ENCODE peak calls at places on chromosomes 2 and 18, in eight cellular contexts. Q is AG04449, T is lower lobe of right lung, V is mucosa of descending colon, J is WERI-Rb-1, Y is suprapubic skin, P is fibroblast of pulmonary artery, D is brain microvascular endothelial cell. W is an unnamed sample.

GRCh38 chr2:43950383-43951008 is 45.3 kb downstream of the LRPPRC start:
- DNase-seq in Q (no peak), T (no peak), V (no peak), J (no peak), Y (no peak), P (peak; percentile 61), D (peak; percentile 9), W (peak; percentile 63)

GRCh38 chr2:28652217-28652616 is 99.4 kb upstream of the PPP1CB start:
- DNase-seq in Q (no peak), T (no peak), V (no peak), J (no peak), Y (no peak), P (no peak), D (no peak), W (no peak)

GRCh38 chr18:58911241-58911640 is 46.6 kb downstream of the ZNF532 start:
- DNase-seq in Q (no peak), T (no peak), V (no peak), J (peak; percentile 87), Y (no peak), P (no peak), D (no peak), W (peak; percentile 83)

GRCh38 chr2:202158796-202159195 is 79.6 kb downstream of the SUMO1 start:
- DNase-seq in Q (no peak), T (no peak), V (no peak), J (peak; percentile 45), Y (no peak), P (peak; percentile 46), D (no peak), W (no peak)

GRCh38 chr18:8856769-8857393 is 151.5 kb downstream of the MTCL1 start:
- DNase-seq in Q (no peak), T (no peak), V (no peak), J (no peak), Y (no peak), P (no peak), D (no peak), W (no peak)

GRCh38 chr2:213834331-213834730 is 550.1 kb downstream of the SPAG16 start:
- DNase-seq in Q (peak; percentile 28), T (no peak), V (no peak), J (no peak), Y (no peak), P (peak; percentile 36), D (peak; percentile 58), W (peak; percentile 80)

GRCh38 chr18:26549486-26550435 is 1.4 kb upstream of the KCTD1 start:
- DNase-seq in Q (no peak), T (peak; percentile 70), V (peak; percentile 83), J (peak; percentile 62), Y (peak; percentile 82), P (peak; percentile 68), D (no peak), W (peak; percentile 71)

GRCh38 chr2:230666885-230667712 is 45.5 kb upstream of the CAB39 start:
- DNase-seq in Q (no peak), T (no peak), V (no peak), J (no peak), Y (no peak), P (peak; percentile 51), D (peak; percentile 16), W (peak; percentile 13)

GRCh38 chr2:96505231-96505889 is at the start of gene NEURL3:
- DNase-seq in Q (peak; percentile 9), T (no peak), V (peak; percentile 61), J (no peak), Y (no peak), P (peak; percentile 54), D (peak; percentile 52), W (peak; percentile 45)

GRCh38 chr2:98240796-98241398 is 105.4 kb upstream of the CNGA3 start:
- DNase-seq in Q (no peak), T (no peak), V (no peak), J (no peak), Y (no peak), P (no peak), D (no peak), W (no peak)

GRCh38 chr2:8392098-8392844 is 289.6 kb upstream of the ID2 start:
- DNase-seq in Q (no peak), T (no peak), V (no peak), J (no peak), Y (no peak), P (no peak), D (no peak), W (no peak)
- H3K4me3 ChIP-seq in Q (no peak overlapping the region), T (no peak overlapping the region), V (no peak overlapping the region), J (no peak overlapping the region), Y (no peak overlapping the region), P (no peak overlapping the region), D (no peak overlapping the region), W (no peak overlapping the region)

GRCh38 chr2:240555541-240556250 is 2.1 kb downstream of the ANKMY1 start:
- DNase-seq in Q (no peak), T (no peak), V (no peak), J (no peak), Y (no peak), P (no peak), D (no peak), W (no peak)
- TF ChIP-seq CTCF in Q (no peak), T (no peak), V (no peak), J (no peak), Y (no peak), P (no peak), D (no peak), W (no peak)

GRCh38 chr2:60957643-60958042 is 59.9 kb upstream of the PEX13 start:
- DNase-seq in Q (no peak), T (no peak), V (peak; percentile 40), J (no peak), Y (no peak), P (peak; percentile 13), D (no peak), W (no peak)
- H3K4me3 ChIP-seq in Q (no peak overlapping the region), T (no peak overlapping the region), V (no peak overlapping the region), J (no peak overlapping the region), Y (no peak overlapping the region), P (no peak overlapping the region), D (no peak overlapping the region), W (no peak overlapping the region)

DNA sequence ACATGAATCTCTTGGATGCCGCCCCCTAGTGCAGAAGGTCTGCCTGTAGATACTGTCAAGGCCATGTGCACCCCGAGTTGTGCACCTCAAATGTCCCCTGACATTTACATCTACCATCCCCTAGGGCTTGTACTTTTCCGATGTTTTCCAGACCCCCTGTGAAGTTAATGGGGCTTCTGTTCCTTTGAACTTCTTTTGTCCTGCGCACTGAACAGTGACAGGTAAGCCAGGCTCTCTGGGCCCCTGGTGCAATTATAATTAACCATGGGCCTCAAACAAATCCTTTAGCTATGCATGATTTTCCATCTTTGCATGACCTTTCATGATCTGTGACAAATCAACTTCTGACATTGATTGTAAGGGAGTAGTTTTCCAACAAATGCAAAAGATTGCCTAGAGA is 158.4 kb downstream of the FHOD3 start:
- DNase-seq in Q (no peak), T (no peak), V (no peak), J (no peak), Y (no peak), P (no peak), D (no peak), W (no peak)
- TF ChIP-seq CTCF in Q (no peak), T (no peak), V (no peak), J (peak; percentile 2), Y (no peak), P (no peak), D (peak; percentile 6), W (no peak)

GRCh38 chr2:73072416-73072815 is 904 bp upstream of the SFXN5 start:
- DNase-seq in Q (no peak), T (no peak), V (no peak), J (peak; percentile 65), Y (no peak), P (no peak), D (no peak), W (no peak)
- H3K4me3 ChIP-seq in Q (no peak overlapping the region), T (peak overlapping the region; percentile 99), V (no peak overlapping the region), J (peak overlapping the region; percentile 84), Y (peak overlapping the region; percentile 95), P (no peak overlapping the region), D (peak overlapping the region; percentile 79), W (peak overlapping the region; percentile 80)